ENCODE peak calls at places on chromosomes 13 and 19, in five cellular contexts. O is upper lobe of left lung, Q is thoracic aorta, E is BJ, I is transverse colon. Z is an unnamed sample.

GRCh38 chr19:29121684-29122083 is 91.3 kb downstream of the UQCRFS1 start:
- DNase-seq in O (no peak), Q (no peak), E (no peak), I (no peak), Z (no peak)

GRCh38 chr13:44819245-44819644 is 170.0 kb downstream of the NUFIP1 start:
- DNase-seq in O (no peak), Q (no peak), E (no peak), I (no peak), Z (no peak)

GRCh38 chr13:35518337-35518736 is 41.8 kb upstream of the MAB21L1 start:
- DNase-seq in O (no peak), Q (no peak), E (peak; percentile 6), I (no peak), Z (no peak)

GRCh38 chr13:112071902-112072530 is 5.1 kb downstream of the SOX1 start:
- DNase-seq in O (no peak), Q (no peak), E (no peak), I (no peak), Z (no peak)

GRCh38 chr13:106569233-106570095 is 1.5 kb upstream of the ARGLU1 start:
- DNase-seq in O (no peak), Q (no peak), E (no peak), I (no peak), Z (no peak)

GRCh38 chr13:70391678-70392077 is 283.4 kb upstream of the KLHL1 start:
- DNase-seq in O (no peak), Q (no peak), E (no peak), I (peak; percentile 66), Z (peak; percentile 93)

GRCh38 chr13:40185393-40185792 is 481.0 kb downstream of the FOXO1 start:
- DNase-seq in O (no peak), Q (no peak), E (no peak), I (no peak), Z (no peak)

GRCh38 chr19:46614114-46614701 is 10.7 kb downstream of the PTGIR start:
- DNase-seq in O (peak; percentile 82), Q (no peak), E (no peak), I (peak; percentile 88), Z (peak; percentile 90)

GRCh38 chr13:109436055-109436622 is 350.2 kb downstream of the IRS2 start:
- DNase-seq in O (no peak), Q (no peak), E (no peak), I (no peak), Z (no peak)

GRCh38 chr13:72565893-72566292 is 161.5 kb downstream of the MZT1 start:
- DNase-seq in O (no peak), Q (no peak), E (no peak), I (no peak), Z (peak; percentile 29)

GRCh38 chr19:1259206-1259872 is 9.8 kb upstream of the CIRBP start:
- DNase-seq in O (peak; percentile 91), Q (no peak), E (no peak), I (peak; percentile 88), Z (peak; percentile 97)

GRCh38 chr19:56750658-56751057 is 79.1 kb upstream of the ZNF835 start:
- DNase-seq in O (no peak), Q (no peak), E (no peak), I (no peak), Z (no peak)

GRCh38 chr19:56746367-56746766 is 74.8 kb upstream of the ZNF835 start:
- DNase-seq in O (no peak), Q (no peak), E (no peak), I (no peak), Z (no peak)

GRCh38 chr19:56751078-56751489 is 79.5 kb upstream of the ZNF835 start:
- DNase-seq in O (no peak), Q (no peak), E (no peak), I (no peak), Z (no peak)

GRCh38 chr19:56748443-56748842 is 76.9 kb upstream of the ZNF835 start:
- DNase-seq in O (no peak), Q (no peak), E (no peak), I (no peak), Z (no peak)
- TF ChIP-seq CTCF in O (no peak), Q (peak; percentile 25), E (no peak), I (peak; percentile 52), Z (no peak)

GRCh38 chr19:13078897-13079541 is 23.6 kb downstream of the LYL1 start:
- DNase-seq in O (no peak), Q (no peak), E (no peak), I (peak; percentile 64), Z (no peak)

GRCh38 chr19:13079542-13079986 is 23.1 kb downstream of the LYL1 start:
- DNase-seq in O (peak; percentile 66), Q (no peak), E (peak; percentile 70), I (peak; percentile 80), Z (no peak)

GRCh38 chr19:13076787-13077186 is 25.9 kb downstream of the LYL1 start:
- DNase-seq in O (no peak), Q (no peak), E (no peak), I (no peak), Z (no peak)

GRCh38 chr19:13076320-13076719 is 26.3 kb downstream of the LYL1 start:
- DNase-seq in O (no peak), Q (no peak), E (no peak), I (no peak), Z (no peak)

DNA sequence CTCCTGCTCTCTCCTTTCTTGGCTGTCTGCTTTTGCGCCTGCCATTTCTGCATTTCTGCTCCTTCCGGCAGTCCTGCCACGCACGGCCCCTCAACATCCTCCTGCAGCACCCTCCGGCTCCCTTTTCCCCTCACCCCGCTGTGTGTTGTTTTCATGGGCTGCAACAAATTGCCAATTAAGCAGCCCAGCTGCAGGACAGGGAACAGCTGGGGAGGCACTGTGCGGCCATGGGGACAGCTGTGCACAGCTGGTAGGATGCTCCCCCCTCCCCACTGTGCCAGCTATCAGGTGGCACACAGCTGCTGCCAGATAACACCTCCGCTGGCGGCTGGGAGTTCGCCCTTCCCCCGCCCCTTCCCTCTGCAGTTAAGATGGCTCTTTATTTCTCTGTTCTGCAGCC is 25.4 kb downstream of the LYL1 start:
- DNase-seq in O (no peak), Q (no peak), E (no peak), I (no peak), Z (no peak)
- H3K27me3 ChIP-seq in O (no peaks in the 10 kb centered on the region), Q (no peaks in the 10 kb centered on the region), E (no peaks in the 10 kb centered on the region), I (no peaks in the 10 kb centered on the region), Z (no peaks in the 10 kb centered on the region)

DNA sequence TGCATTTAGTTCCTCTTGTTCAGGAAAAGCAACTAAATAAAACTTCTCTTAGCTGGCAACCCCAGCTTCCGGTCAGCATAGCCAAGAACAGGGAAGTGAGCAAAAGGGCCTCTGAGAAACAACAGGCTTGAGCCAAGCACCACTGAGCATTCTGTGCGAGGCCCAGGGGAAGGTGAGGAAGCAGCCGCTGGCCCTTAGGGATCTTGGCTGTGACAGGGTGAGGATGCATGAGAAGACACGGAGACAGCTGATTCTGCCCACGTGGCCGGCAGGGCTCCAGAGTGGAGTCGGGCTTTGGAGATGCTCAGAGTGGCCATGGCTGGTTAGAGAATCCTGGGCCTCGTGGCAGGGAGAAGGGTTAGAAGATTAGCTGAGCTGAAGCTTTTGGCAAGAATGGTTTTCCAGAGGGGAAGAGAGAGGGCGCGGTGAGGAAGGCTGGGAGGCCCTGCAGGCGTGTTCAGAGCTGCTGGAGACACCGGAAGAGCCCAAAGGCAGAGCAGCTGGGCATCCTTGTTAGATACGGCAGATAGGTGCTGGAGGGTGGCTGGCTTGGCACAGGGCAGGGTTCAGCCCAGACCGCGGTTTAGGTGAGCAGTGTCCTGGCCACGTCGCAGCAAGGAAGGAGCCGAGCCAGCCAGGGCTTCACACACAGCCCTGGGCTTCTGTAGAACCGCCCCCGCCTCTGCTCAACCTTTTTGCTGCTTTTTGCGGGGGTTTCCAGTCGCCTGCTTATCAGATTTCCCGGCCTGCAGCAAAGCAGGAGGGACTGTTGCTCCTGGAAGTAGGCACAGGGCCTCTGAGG is 17.3 kb downstream of the UPF1 start:
- DNase-seq in O (peak; percentile 79), Q (peak; percentile 46), E (no peak), I (peak; percentile 49), Z (no peak)
- TF ChIP-seq CTCF in O (no peak), Q (no peak), E (no peak), I (no peak), Z (no peak)

GRCh38 chr19:3266792-3267469 is 42.5 kb downstream of the CELF5 start:
- DNase-seq in O (no peak), Q (no peak), E (no peak), I (no peak), Z (no peak)

GRCh38 chr19:3265432-3265831 is 41.0 kb downstream of the CELF5 start:
- DNase-seq in O (no peak), Q (no peak), E (no peak), I (no peak), Z (no peak)

GRCh38 chr19:3268326-3268725 is 43.9 kb downstream of the CELF5 start:
- DNase-seq in O (no peak), Q (no peak), E (no peak), I (no peak), Z (no peak)

GRCh38 chr19:3263866-3264265 is 39.4 kb downstream of the CELF5 start:
- DNase-seq in O (no peak), Q (no peak), E (no peak), I (no peak), Z (no peak)

GRCh38 chr19:3266092-3266693 is 41.7 kb downstream of the CELF5 start:
- DNase-seq in O (no peak), Q (no peak), E (no peak), I (no peak), Z (no peak)
- H3K27me3 ChIP-seq in O (no peaks in the 10 kb centered on the region), Q (no peaks in the 10 kb centered on the region), E (peaks cover 10% of the 10 kb centered on the region), I (peaks cover 42% of the 10 kb centered on the region), Z (no peaks in the 10 kb centered on the region)

GRCh38 chr19:23401086-23401485 is 5.8 kb upstream of the ZNF91 start:
- DNase-seq in O (no peak), Q (no peak), E (no peak), I (no peak), Z (no peak)

GRCh38 chr19:23404676-23405075 is 9.4 kb upstream of the ZNF91 start:
- DNase-seq in O (no peak), Q (no peak), E (no peak), I (no peak), Z (no peak)

GRCh38 chr19:23403024-23403423 is 7.8 kb upstream of the ZNF91 start:
- DNase-seq in O (no peak), Q (no peak), E (no peak), I (no peak), Z (no peak)

GRCh38 chr19:23402388-23402787 is 7.1 kb upstream of the ZNF91 start:
- DNase-seq in O (no peak), Q (no peak), E (no peak), I (no peak), Z (no peak)

GRCh38 chr19:23403581-23404324 is 8.5 kb upstream of the ZNF91 start:
- DNase-seq in O (no peak), Q (no peak), E (no peak), I (peak; percentile 87), Z (peak; percentile 48)
- TF ChIP-seq CTCF in O (no peak), Q (no peak), E (no peak), I (peak; percentile 21), Z (peak; percentile 9)

DNA sequence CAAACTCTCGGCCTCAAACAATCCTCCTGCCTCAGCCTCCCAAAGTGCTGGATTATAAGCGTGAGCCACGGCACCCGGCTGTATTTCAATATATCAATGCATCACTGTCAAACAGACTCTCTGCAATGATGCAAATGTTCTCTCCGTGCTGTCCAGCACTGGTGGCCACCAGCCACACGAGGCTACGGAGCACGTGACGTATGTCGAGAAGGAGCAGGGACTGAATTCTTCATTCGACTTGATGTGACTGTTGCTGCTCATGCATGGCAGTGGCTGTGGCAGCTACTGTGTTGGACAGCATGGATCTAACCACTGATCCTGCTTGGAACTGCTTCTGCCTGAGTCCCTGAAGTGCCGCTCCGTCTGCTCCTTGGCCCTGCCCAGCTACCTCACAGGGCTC is 9.8 kb downstream of the LRRC4B start:
- DNase-seq in O (no peak), Q (no peak), E (no peak), I (no peak), Z (no peak)
- H3K27me3 ChIP-seq in O (no peaks in the 10 kb centered on the region), Q (no peaks in the 10 kb centered on the region), E (peaks cover 4% of the 10 kb centered on the region), I (peaks cover 72% of the 10 kb centered on the region), Z (no peaks in the 10 kb centered on the region)

GRCh38 chr19:56014765-56015164 is 28.2 kb downstream of the NLRP5 start:
- DNase-seq in O (no peak), Q (no peak), E (no peak), I (no peak), Z (no peak)

GRCh38 chr19:56015756-56016155 is 29.2 kb downstream of the NLRP5 start:
- DNase-seq in O (no peak), Q (no peak), E (no peak), I (no peak), Z (peak; percentile 38)
- TF ChIP-seq CTCF in O (no peak), Q (no peak), E (no peak), I (no peak), Z (no peak)